ENCODE peak calls at places on chromosomes 16 and 17, in five cellular contexts. A is AG04449, G is endothelial cell, O is HL-60, K is GM23338. J is an unnamed sample.

GRCh38 chr17:79214940-79215604 is 140.4 kb downstream of the ENGASE start:
- DNase-seq in A (no peak), G (no peak), O (no peak), K (no peak), J (no peak)

GRCh38 chr16:84379731-84380369 is 11.5 kb downstream of the ATP2C2 start:
- DNase-seq in A (no peak), G (no peak), O (no peak), K (peak; percentile 41), J (no peak)

GRCh38 chr17:70905796-70906195 is 736.5 kb downstream of the KCNJ2 start:
- DNase-seq in A (peak; percentile 31), G (no peak), O (peak; percentile 9), K (no peak), J (peak; percentile 100)

GRCh38 chr16:165539-166374 is at the start of gene HBM:
- DNase-seq in A (no peak), G (no peak), O (no peak), K (peak; percentile 40), J (no peak)

GRCh38 chr17:11490171-11490760 is 108.0 kb upstream of the DNAH9 start:
- DNase-seq in A (no peak), G (no peak), O (no peak), K (no peak), J (no peak)

GRCh38 chr17:49375544-49375943 is 13.5 kb upstream of the ZNF652 start:
- DNase-seq in A (no peak), G (no peak), O (no peak), K (no peak), J (no peak)

GRCh38 chr16:23867566-23867965 is 31.8 kb downstream of the PRKCB start:
- DNase-seq in A (no peak), G (no peak), O (no peak), K (no peak), J (no peak)

GRCh38 chr16:71916397-71916920 is 21.1 kb downstream of the IST1 start:
- DNase-seq in A (no peak), G (no peak), O (no peak), K (no peak), J (peak; percentile 65)

GRCh38 chr16:85164838-85165516 is 52.7 kb upstream of the CIBAR2 start:
- DNase-seq in A (no peak), G (no peak), O (no peak), K (no peak), J (no peak)

GRCh38 chr17:28173801-28174200 is 131.3 kb downstream of the NLK start:
- DNase-seq in A (no peak), G (no peak), O (no peak), K (peak; percentile 30), J (peak; percentile 34)

GRCh38 chr16:12062343-12063003 is 85.9 kb downstream of the SNX29 start:
- DNase-seq in A (peak; percentile 61), G (no peak), O (peak; percentile 73), K (no peak), J (peak; percentile 81)

GRCh38 chr16:69865701-69866100 is 85.4 kb upstream of the CLEC18A start:
- DNase-seq in A (no peak), G (peak; percentile 6), O (no peak), K (peak; percentile 37), J (peak; percentile 93)

GRCh38 chr17:34503804-34504203 is 75.6 kb upstream of the TMEM132E start:
- DNase-seq in A (no peak), G (no peak), O (no peak), K (no peak), J (no peak)

GRCh38 chr17:45405250-45406086 is 27.2 kb downstream of the ARHGAP27 start:
- DNase-seq in A (no peak), G (no peak), O (no peak), K (peak; percentile 99), J (peak; percentile 19)

GRCh38 chr16:22321340-22322001 is 24.3 kb downstream of the POLR3E start:
- DNase-seq in A (no peak), G (peak; percentile 53), O (peak; percentile 67), K (peak; percentile 91), J (peak; percentile 87)

GRCh38 chr17:48006936-48007703 is 30.5 kb downstream of the COPZ2 start:
- DNase-seq in A (no peak), G (no peak), O (no peak), K (no peak), J (no peak)

GRCh38 chr16:1350691-1351090 is 987 bp downstream of the TSR3 start:
- DNase-seq in A (no peak), G (no peak), O (no peak), K (no peak), J (no peak)

GRCh38 chr17:17754719-17755686 is 73.7 kb downstream of the RAI1 start:
- DNase-seq in A (no peak), G (no peak), O (no peak), K (no peak), J (no peak)

GRCh38 chr17:19771971-19772630 is 24.0 kb upstream of the ALDH3A1 start:
- DNase-seq in A (no peak), G (no peak), O (no peak), K (no peak), J (no peak)

DNA sequence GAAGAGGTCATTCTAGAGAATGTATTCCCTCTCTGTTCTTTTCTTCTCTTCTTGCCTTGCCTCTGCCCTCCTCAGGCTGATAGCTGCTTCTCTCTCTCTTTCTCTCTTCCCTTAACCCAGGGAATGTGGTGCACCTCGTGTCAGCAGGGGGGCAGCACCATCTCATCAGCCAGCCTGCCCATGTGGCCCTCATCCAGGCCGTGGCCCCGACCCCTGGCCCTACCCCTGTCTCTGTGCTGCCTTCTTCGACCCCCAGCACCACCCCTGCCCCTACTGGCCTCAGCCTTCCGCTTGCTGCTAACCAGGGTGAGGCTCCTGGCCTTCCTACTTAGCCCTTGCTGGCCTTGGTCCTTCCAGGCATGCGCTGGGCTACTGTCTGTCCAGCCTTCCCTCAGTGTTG is 23.5 kb downstream of the SRCAP start:
- DNase-seq in A (no peak), G (no peak), O (no peak), K (peak; percentile 17), J (no peak)
- TF ChIP-seq CTCF in A (no peak), G (no peak), O (no peak), K (no peak), J (no peak)

DNA sequence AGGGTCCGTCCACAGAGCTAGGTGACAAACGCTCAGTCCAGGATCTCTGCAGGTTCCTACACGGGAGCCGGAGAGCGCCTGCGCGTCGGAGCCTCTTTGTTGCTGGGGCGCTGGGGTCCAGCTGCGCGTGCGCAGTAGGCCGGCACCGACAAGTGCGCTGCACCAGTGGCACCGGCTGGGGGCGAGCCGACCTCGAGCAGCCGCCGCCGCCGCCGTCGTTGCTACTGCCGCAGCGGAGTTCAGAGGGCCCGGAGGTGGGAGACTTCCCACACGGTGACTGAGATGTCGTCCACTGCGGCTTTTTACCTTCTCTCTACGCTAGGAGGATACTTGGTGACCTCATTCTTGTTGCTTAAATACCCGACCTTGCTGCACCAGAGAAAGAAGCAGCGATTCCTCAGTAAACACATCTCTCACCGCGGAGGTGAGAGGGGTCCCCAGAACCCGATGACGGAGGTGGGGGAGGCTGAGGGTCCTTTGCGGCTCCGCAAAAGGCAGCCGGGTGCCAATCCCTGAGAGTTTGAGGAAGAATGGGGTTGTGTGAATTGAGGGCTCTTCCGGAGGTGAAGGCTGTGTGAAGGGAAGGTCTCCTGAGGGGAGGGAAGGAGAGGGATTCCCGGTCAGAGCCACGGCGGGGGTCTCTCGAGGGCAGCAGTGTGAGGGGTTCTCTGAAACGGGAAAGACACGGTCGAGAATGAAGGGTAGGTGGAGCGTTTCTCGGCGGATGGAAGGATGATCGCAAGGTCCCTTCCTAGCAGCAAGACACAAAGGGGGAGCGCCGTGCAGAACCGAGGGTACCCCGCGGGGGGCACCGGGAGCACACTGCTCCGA is at the start of gene GDPD1:
- DNase-seq in A (peak; percentile 16), G (peak; percentile 99), O (peak; percentile 95), K (peak; percentile 98), J (peak; percentile 95)
- TF ChIP-seq CTCF in A (peak; percentile 82), G (peak; percentile 65), O (peak; percentile 33), K (peak; percentile 44), J (peak; percentile 46)

GRCh38 chr17:58193641-58194259 is 1.2 kb downstream of the EPX start:
- DNase-seq in A (no peak), G (no peak), O (no peak), K (peak; percentile 55), J (no peak)
- TF ChIP-seq CTCF in A (no peak), G (no peak), O (no peak), K (peak; percentile 57), J (no peak)

GRCh38 chr16:62700456-62701280 is 664.4 kb upstream of the CDH8 start:
- DNase-seq in A (no peak), G (no peak), O (no peak), K (no peak), J (no peak)
- TF ChIP-seq CTCF in A (no peak), G (no peak), O (no peak), K (no peak), J (no peak)

DNA sequence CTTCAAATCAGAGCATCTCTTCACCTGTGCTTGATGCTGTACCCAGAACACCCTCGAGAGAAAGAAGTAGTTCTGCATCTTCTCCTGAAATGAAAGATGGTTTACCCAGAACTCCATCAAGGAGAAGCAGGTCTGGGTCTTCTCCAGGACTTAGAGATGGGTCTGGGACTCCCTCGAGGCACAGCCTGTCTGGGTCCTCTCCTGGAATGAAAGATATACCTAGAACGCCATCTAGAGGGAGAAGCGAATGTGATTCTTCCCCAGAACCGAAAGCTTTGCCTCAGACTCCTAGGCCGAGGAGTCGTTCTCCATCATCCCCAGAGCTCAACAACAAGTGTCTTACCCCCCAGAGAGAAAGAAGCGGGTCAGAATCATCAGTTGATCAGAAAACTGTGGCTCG is 12.3 kb downstream of the SRRM2 start:
- DNase-seq in A (no peak), G (no peak), O (no peak), K (no peak), J (no peak)
- TF ChIP-seq CTCF in A (no peak), G (no peak), O (no peak), K (no peak), J (peak; percentile 22)

GRCh38 chr17:50613596-50613995 is 21.1 kb upstream of the ABCC3 start:
- DNase-seq in A (no peak), G (no peak), O (no peak), K (no peak), J (peak; percentile 25)
- TF ChIP-seq CTCF in A (no peak), G (no peak), O (no peak), K (peak; percentile 34), J (peak; percentile 45)